ENCODE peak calls at places on chromosomes 2 and 18, in eight cellular contexts. A, N, D, B, R, S, K and I are unnamed samples.
A peak's percentile ranks its signal among the peaks of the same experiment; 100 is the strongest.

GRCh38 chr2:20350105-20350712 is 435 bp downstream of the PUM2 start:
- DNase-seq in A (peak; percentile 77), N (peak; percentile 84), D (peak; percentile 53), B (no peak), R (no peak), S (no peak), K (no peak), I (peak; percentile 64)

GRCh38 chr2:239224249-239224605 is 176.6 kb downstream of the HDAC4 start:
- DNase-seq in A (no peak), N (no peak), D (no peak), B (no peak), R (no peak), S (no peak), K (no peak), I (no peak)

GRCh38 chr2:236179653-236180500 is 11.7 kb upstream of the GBX2 start:
- DNase-seq in A (peak; percentile 70), N (no peak), D (no peak), B (peak; percentile 62), R (no peak), S (peak; percentile 81), K (no peak), I (no peak)

GRCh38 chr2:240195316-240195861 is 54.9 kb upstream of the OTOS start:
- DNase-seq in A (no peak), N (no peak), D (no peak), B (no peak), R (no peak), S (no peak), K (no peak), I (no peak)

GRCh38 chr18:44744206-44745180 is 63.8 kb downstream of the SETBP1 start:
- DNase-seq in A (peak; percentile 71), N (no peak), D (no peak), B (no peak), R (no peak), S (no peak), K (peak; percentile 53), I (no peak)

GRCh38 chr18:6601241-6601640 is 128.3 kb upstream of the ARHGAP28 start:
- DNase-seq in A (no peak), N (no peak), D (no peak), B (no peak), R (no peak), S (peak; percentile 25), K (no peak), I (no peak)

GRCh38 chr18:45554070-45554767 is 61.1 kb upstream of the SLC14A2 start:
- DNase-seq in A (no peak), N (no peak), D (no peak), B (no peak), R (no peak), S (no peak), K (no peak), I (no peak)

GRCh38 chr2:238425979-238426567 is 654 bp upstream of the ASB1 start:
- DNase-seq in A (peak; percentile 38), N (peak; percentile 75), D (no peak), B (peak; percentile 88), R (no peak), S (peak; percentile 32), K (no peak), I (no peak)

GRCh38 chr2:2116657-2117056 is 214.4 kb downstream of the MYT1L start:
- DNase-seq in A (no peak), N (no peak), D (no peak), B (no peak), R (no peak), S (no peak), K (no peak), I (no peak)

GRCh38 chr2:213227458-213227857 is 56.8 kb upstream of the SPAG16 start:
- DNase-seq in A (no peak), N (no peak), D (no peak), B (no peak), R (no peak), S (peak; percentile 52), K (no peak), I (no peak)

GRCh38 chr18:56515522-56515921 is 122.9 kb downstream of the TXNL1 start:
- DNase-seq in A (no peak), N (no peak), D (no peak), B (no peak), R (no peak), S (no peak), K (no peak), I (no peak)

GRCh38 chr2:156890498-156891148 is 366.9 kb upstream of the GALNT5 start:
- DNase-seq in A (no peak), N (no peak), D (no peak), B (no peak), R (no peak), S (no peak), K (no peak), I (no peak)

GRCh38 chr2:170814551-170815245 is 2.0 kb upstream of the GAD1 start:
- DNase-seq in A (peak; percentile 67), N (no peak), D (no peak), B (no peak), R (no peak), S (no peak), K (no peak), I (no peak)

GRCh38 chr18:13641551-13642439 is 84.6 kb downstream of the FAM210A start:
- DNase-seq in A (no peak), N (no peak), D (no peak), B (no peak), R (no peak), S (no peak), K (peak; percentile 55), I (no peak)

GRCh38 chr18:11868230-11868629 is 17.0 kb downstream of the CHMP1B start:
- DNase-seq in A (no peak), N (no peak), D (no peak), B (no peak), R (no peak), S (no peak), K (no peak), I (no peak)

GRCh38 chr18:5582054-5582453 is 38.3 kb upstream of the EPB41L3 start:
- DNase-seq in A (peak; percentile 84), N (no peak), D (no peak), B (peak; percentile 59), R (no peak), S (no peak), K (no peak), I (no peak)

GRCh38 chr2:39666489-39667141 is 898 bp downstream of the TMEM178A start:
- DNase-seq in A (no peak), N (no peak), D (no peak), B (peak; percentile 36), R (no peak), S (no peak), K (no peak), I (no peak)

GRCh38 chr18:27750014-27750413 is 426.9 kb downstream of the CDH2 start:
- DNase-seq in A (peak; percentile 98), N (peak; percentile 73), D (no peak), B (peak; percentile 66), R (no peak), S (peak; percentile 72), K (no peak), I (no peak)

GRCh38 chr2:228417966-228418365 is 236.5 kb upstream of the SPHKAP start:
- DNase-seq in A (no peak), N (no peak), D (no peak), B (peak; percentile 37), R (no peak), S (peak; percentile 8), K (no peak), I (no peak)

GRCh38 chr2:28952806-28953190 is 28.3 kb upstream of the TOGARAM2 start:
- DNase-seq in A (peak; percentile 21), N (no peak), D (no peak), B (no peak), R (no peak), S (no peak), K (no peak), I (no peak)

GRCh38 chr2:174778479-174778962 is 14.2 kb upstream of the CHRNA1 start:
- DNase-seq in A (no peak), N (no peak), D (peak; percentile 48), B (peak; percentile 93), R (no peak), S (no peak), K (peak; percentile 22), I (peak; percentile 69)

DNA sequence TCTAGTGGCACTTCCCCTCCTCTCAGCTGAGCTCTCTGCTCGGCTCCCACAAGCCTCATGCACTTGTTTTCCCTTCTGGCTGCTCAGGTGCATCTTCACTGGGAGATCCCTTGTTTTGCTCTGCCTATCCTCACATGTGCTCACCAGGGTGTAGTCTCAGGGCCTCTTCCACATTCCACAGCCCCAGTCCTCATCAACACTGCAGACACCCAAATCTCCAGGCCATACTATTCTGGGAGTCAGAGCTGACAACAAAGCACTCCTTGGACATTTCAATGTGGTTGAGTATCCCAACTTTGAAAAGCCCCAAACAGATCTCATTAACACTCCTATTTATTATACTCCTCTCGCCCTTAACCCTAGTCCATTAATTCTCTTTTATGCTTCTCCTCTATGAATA is 71.3 kb downstream of the CCDC93 start:
- DNase-seq in A (no peak), N (no peak), D (no peak), B (peak; percentile 44), R (no peak), S (no peak), K (no peak), I (no peak)
- H3K36me3 ChIP-seq in A (peaks cover 5% of the 10 kb centered on the region), N (peaks cover 40% of the 10 kb centered on the region), D (no peaks in the 10 kb centered on the region), B (peaks cover 46% of the 10 kb centered on the region), R (peaks cover 35% of the 10 kb centered on the region), S (peaks cover 24% of the 10 kb centered on the region), K (peaks cover 13% of the 10 kb centered on the region), I (peaks cover 100% of the 10 kb centered on the region)

GRCh38 chr2:9613291-9613690 is 17.5 kb downstream of the YWHAQ start:
- DNase-seq in A (no peak), N (no peak), D (no peak), B (peak; percentile 84), R (no peak), S (no peak), K (no peak), I (no peak)

GRCh38 chr2:9614562-9614961 is 16.2 kb downstream of the YWHAQ start:
- DNase-seq in A (no peak), N (no peak), D (no peak), B (no peak), R (no peak), S (no peak), K (no peak), I (no peak)

GRCh38 chr2:9610781-9611548 is 19.8 kb downstream of the YWHAQ start:
- DNase-seq in A (no peak), N (no peak), D (no peak), B (peak; percentile 70), R (no peak), S (no peak), K (no peak), I (no peak)
- H3K36me3 ChIP-seq in A (no peaks in the 10 kb centered on the region), N (peaks cover 28% of the 10 kb centered on the region), D (no peaks in the 10 kb centered on the region), B (no peaks in the 10 kb centered on the region), R (no peaks in the 10 kb centered on the region), S (peaks cover 1% of the 10 kb centered on the region), K (no peaks in the 10 kb centered on the region), I (no peaks in the 10 kb centered on the region)

GRCh38 chr2:166960702-166961101 is 72.4 kb downstream of the XIRP2 start:
- DNase-seq in A (no peak), N (no peak), D (no peak), B (no peak), R (no peak), S (no peak), K (no peak), I (no peak)
- H3K36me3 ChIP-seq in A (no peaks in the 10 kb centered on the region), N (no peaks in the 10 kb centered on the region), D (no peaks in the 10 kb centered on the region), B (no peaks in the 10 kb centered on the region), R (no peaks in the 10 kb centered on the region), S (no peaks in the 10 kb centered on the region), K (no peaks in the 10 kb centered on the region), I (no peaks in the 10 kb centered on the region)

DNA sequence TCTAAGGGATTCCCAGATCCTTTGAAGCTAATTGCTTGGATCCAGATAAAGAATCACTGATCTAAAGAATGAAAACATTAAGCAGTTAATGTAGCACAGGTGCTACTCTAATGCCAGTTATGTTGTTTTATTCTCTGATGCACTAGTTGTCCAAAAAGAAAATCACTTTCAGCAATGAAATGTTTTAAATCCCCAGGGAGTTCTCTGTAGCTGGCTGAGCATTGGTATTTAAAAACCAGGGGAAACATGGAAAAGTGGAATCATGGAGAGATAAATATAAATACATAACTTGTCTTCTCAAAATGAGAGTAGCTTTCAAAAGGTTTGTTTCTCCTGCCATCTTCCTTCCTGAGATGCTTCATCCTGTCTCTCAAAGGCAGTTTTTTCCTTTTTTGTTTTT is 37.7 kb downstream of the CD302 start:
- DNase-seq in A (no peak), N (no peak), D (no peak), B (peak; percentile 31), R (no peak), S (no peak), K (no peak), I (no peak)
- H3K36me3 ChIP-seq in A (peaks cover 4% of the 10 kb centered on the region), N (peaks cover 67% of the 10 kb centered on the region), D (no peaks in the 10 kb centered on the region), B (peaks cover 71% of the 10 kb centered on the region), R (peaks cover 22% of the 10 kb centered on the region), S (peaks cover 10% of the 10 kb centered on the region), K (peaks cover 9% of the 10 kb centered on the region), I (peaks cover 55% of the 10 kb centered on the region)